ENCODE peak calls at places on chromosomes 6 and 20, in eight cellular contexts. U is ecto neural progenitor cell; Z is right lobe of liver; D is fibroblast of the aortic adventitia; Q is breast epithelium; S is G401; T is activated CD4-positive, alpha-beta T cell treated with anti-CD3 and anti-CD28 coated beads for 1 hour; E is right atrium auricular region. C is an unnamed sample.

GRCh38 chr20:24908642-24909041 is 40.4 kb upstream of the CST7 start:
- DNase-seq in U (no peak), Z (no peak), D (no peak), Q (no peak), S (no peak), T (no peak), E (no peak), C (no peak)

GRCh38 chr20:51312480-51312783 is 230.1 kb downstream of the NFATC2 start:
- DNase-seq in U (no peak), Z (no peak), D (no peak), Q (no peak), S (no peak), T (no peak), E (no peak), C (no peak)

GRCh38 chr6:127119361-127120108 is 1.1 kb downstream of the RSPO3 start:
- DNase-seq in U (peak; percentile 65), Z (peak; percentile 21), D (peak; percentile 22), Q (peak; percentile 50), S (peak; percentile 52), T (no peak), E (no peak), C (peak; percentile 39)

GRCh38 chr20:45087115-45087785 is 13.7 kb downstream of the KCNS1 start:
- DNase-seq in U (no peak), Z (no peak), D (no peak), Q (no peak), S (no peak), T (no peak), E (no peak), C (no peak)

GRCh38 chr6:167501831-167502385 is 177.0 kb downstream of the TTLL2 start:
- DNase-seq in U (no peak), Z (peak; percentile 68), D (no peak), Q (no peak), S (no peak), T (no peak), E (no peak), C (no peak)

GRCh38 chr6:152206072-152206818 is 398.8 kb downstream of the ESR1 start:
- DNase-seq in U (no peak), Z (peak; percentile 25), D (peak; percentile 24), Q (no peak), S (no peak), T (peak; percentile 22), E (no peak), C (no peak)

GRCh38 chr6:31690231-31691077 is 9.6 kb upstream of the LY6G5C start:
- DNase-seq in U (no peak), Z (no peak), D (no peak), Q (no peak), S (no peak), T (no peak), E (no peak), C (no peak)

GRCh38 chr6:27163858-27164257 is 83.6 kb upstream of the PRSS16 start:
- DNase-seq in U (no peak), Z (no peak), D (no peak), Q (no peak), S (no peak), T (no peak), E (no peak), C (no peak)

GRCh38 chr20:7113577-7114466 is 346.3 kb downstream of the BMP2 start:
- DNase-seq in U (peak; percentile 82), Z (peak; percentile 36), D (peak; percentile 59), Q (no peak), S (no peak), T (no peak), E (no peak), C (no peak)

GRCh38 chr6:71080151-71080550 is 123.3 kb upstream of the B3GAT2 start:
- DNase-seq in U (no peak), Z (no peak), D (no peak), Q (no peak), S (no peak), T (no peak), E (no peak), C (no peak)

GRCh38 chr6:73782911-73783310 is 86.9 kb downstream of the CD109 start:
- DNase-seq in U (no peak), Z (no peak), D (no peak), Q (no peak), S (no peak), T (no peak), E (no peak), C (no peak)

GRCh38 chr6:21109421-21110178 is 484.0 kb upstream of the SOX4 start:
- DNase-seq in U (no peak), Z (no peak), D (peak; percentile 85), Q (no peak), S (no peak), T (no peak), E (no peak), C (no peak)

GRCh38 chr6:25883991-25884390 is 9.9 kb upstream of the SLC17A3 start:
- DNase-seq in U (no peak), Z (peak; percentile 57), D (peak; percentile 71), Q (no peak), S (no peak), T (no peak), E (no peak), C (no peak)

GRCh38 chr6:72675396-72675795 is 53.5 kb downstream of the KCNQ5 start:
- DNase-seq in U (no peak), Z (no peak), D (peak; percentile 12), Q (no peak), S (no peak), T (no peak), E (no peak), C (no peak)

C was measured in cerebellum.